ENCODE peak calls at places on chromosomes 16 and 17, in eight cellular contexts. Q, I, M, W, G, B, N and R are unnamed samples.

GRCh38 chr17:4605826-4606225 is 21.5 kb downstream of the SMTNL2 start:
- ATAC-seq in Q (no peak), I (peak), M (no peak), W (no peak), G (no peak), B (no peak), N (peak), R (no peak)

GRCh38 chr17:67751101-67752074 is 33.7 kb downstream of the NOL11 start:
- ATAC-seq in Q (peak), I (no peak), M (peak), W (peak), G (peak), B (peak), N (no peak), R (no peak)

GRCh38 chr17:64504769-64505319 is 1.2 kb downstream of the DDX5 start:
- ATAC-seq in Q (no peak), I (no peak), M (no peak), W (no peak), G (no peak), B (no peak), N (no peak), R (no peak)

GRCh38 chr16:6124136-6124535 is 1026.5 kb upstream of the EEF2KMT start:
- ATAC-seq in Q (no peak), I (no peak), M (peak), W (no peak), G (no peak), B (no peak), N (no peak), R (no peak)

GRCh38 chr16:49350265-49351103 is 23.1 kb upstream of the C16orf78 start:
- ATAC-seq in Q (peak), I (peak), M (peak), W (peak), G (peak), B (peak), N (peak), R (no peak)

GRCh38 chr17:72580321-72581127 is 459.7 kb downstream of the SOX9 start:
- ATAC-seq in Q (peak), I (no peak), M (no peak), W (no peak), G (peak), B (peak), N (peak), R (no peak)

GRCh38 chr16:1379863-1380174 is 28.1 kb downstream of the GNPTG start:
- ATAC-seq in Q (peak), I (no peak), M (peak), W (peak), G (peak), B (peak), N (peak), R (no peak)

GRCh38 chr17:50949128-50950001 is 83.2 kb upstream of the TOB1 start:
- ATAC-seq in Q (peak), I (no peak), M (peak), W (no peak), G (no peak), B (peak), N (no peak), R (no peak)

GRCh38 chr16:88524274-88524972 is 45.8 kb upstream of the ZC3H18 start:
- ATAC-seq in Q (no peak), I (no peak), M (no peak), W (no peak), G (no peak), B (no peak), N (no peak), R (no peak)

GRCh38 chr17:27408891-27409290 is 47.4 kb upstream of the KSR1 start:
- ATAC-seq in Q (no peak), I (peak), M (no peak), W (no peak), G (peak), B (no peak), N (no peak), R (no peak)

GRCh38 chr17:77356109-77356689 is 215.4 kb downstream of the SEC14L1 start:
- ATAC-seq in Q (peak), I (no peak), M (no peak), W (no peak), G (peak), B (peak), N (peak), R (no peak)

GRCh38 chr17:51103451-51103850 is 17.2 kb downstream of the SPAG9 start:
- ATAC-seq in Q (peak), I (no peak), M (no peak), W (no peak), G (no peak), B (no peak), N (no peak), R (no peak)

GRCh38 chr17:35871415-35871814 is 2.7 kb upstream of the HEATR9 start:
- ATAC-seq in Q (peak), I (peak), M (peak), W (peak), G (peak), B (no peak), N (no peak), R (no peak)

GRCh38 chr17:37787055-37787720 is 42.3 kb upstream of the HNF1B start:
- ATAC-seq in Q (peak), I (no peak), M (no peak), W (no peak), G (peak), B (no peak), N (no peak), R (no peak)

GRCh38 chr17:36933174-36934143 is 3.8 kb upstream of the LHX1 start:
- ATAC-seq in Q (no peak), I (no peak), M (no peak), W (no peak), G (no peak), B (no peak), N (no peak), R (no peak)

GRCh38 chr17:49259663-49260010 is 29.1 kb upstream of the PHOSPHO1 start:
- ATAC-seq in Q (peak), I (no peak), M (peak), W (no peak), G (no peak), B (no peak), N (no peak), R (no peak)

GRCh38 chr17:56613131-56613530 is 19.6 kb downstream of the NOG start:
- ATAC-seq in Q (no peak), I (no peak), M (no peak), W (no peak), G (no peak), B (no peak), N (no peak), R (no peak)

GRCh38 chr17:45935710-45936509 is 41.6 kb downstream of the MAPT start:
- ATAC-seq in Q (peak), I (no peak), M (no peak), W (peak), G (no peak), B (no peak), N (no peak), R (no peak)

GRCh38 chr17:6509295-6509771 is 47.0 kb downstream of the PITPNM3 start:
- ATAC-seq in Q (no peak), I (no peak), M (peak), W (peak), G (peak), B (peak), N (no peak), R (no peak)

GRCh38 chr16:88754912-88755744 is 29.9 kb downstream of the PIEZO1 start:
- ATAC-seq in Q (no peak), I (no peak), M (peak), W (no peak), G (no peak), B (peak), N (peak), R (no peak)

GRCh38 chr17:15516150-15516549 is 47.1 kb downstream of the TVP23C start:
- ATAC-seq in Q (no peak), I (no peak), M (no peak), W (no peak), G (no peak), B (no peak), N (no peak), R (no peak)

GRCh38 chr17:73278049-73278464 is 16.4 kb upstream of the CPSF4L start:
- ATAC-seq in Q (peak), I (no peak), M (no peak), W (no peak), G (no peak), B (no peak), N (no peak), R (peak)

GRCh38 chr17:27586203-27586701 is 44.7 kb upstream of the LGALS9 start:
- ATAC-seq in Q (no peak), I (peak), M (peak), W (no peak), G (no peak), B (no peak), N (no peak), R (no peak)

GRCh38 chr16:25838724-25839186 is 147.0 kb downstream of the HS3ST4 start:
- ATAC-seq in Q (peak), I (peak), M (peak), W (peak), G (peak), B (peak), N (peak), R (no peak)

GRCh38 chr16:81437860-81438259 is 6.7 kb upstream of the CMIP start:
- ATAC-seq in Q (no peak), I (peak), M (no peak), W (peak), G (no peak), B (no peak), N (no peak), R (no peak)

GRCh38 chr17:61504697-61505096 is 52.5 kb downstream of the TBX4 start:
- ATAC-seq in Q (peak), I (no peak), M (no peak), W (no peak), G (peak), B (peak), N (no peak), R (no peak)

GRCh38 chr17:34252138-34252889 is 2.8 kb upstream of the CCL2 start:
- ATAC-seq in Q (no peak), I (peak), M (peak), W (peak), G (no peak), B (peak), N (peak), R (peak)

GRCh38 chr17:66386789-66387351 is 84.5 kb downstream of the PRKCA start:
- ATAC-seq in Q (peak), I (no peak), M (no peak), W (no peak), G (no peak), B (no peak), N (no peak), R (no peak)

GRCh38 chr16:52555572-52555971 is 8.6 kb upstream of the TOX3 start:
- ATAC-seq in Q (no peak), I (no peak), M (peak), W (no peak), G (no peak), B (no peak), N (no peak), R (no peak)

GRCh38 chr17:78925234-78925633 is at the start of gene TIMP2:
- ATAC-seq in Q (peak), I (peak), M (peak), W (peak), G (peak), B (peak), N (peak), R (peak)

GRCh38 chr17:58417300-58418092 is at the start of gene RNF43:
- ATAC-seq in Q (peak), I (peak), M (peak), W (peak), G (peak), B (peak), N (peak), R (peak)

GRCh38 chr17:45102856-45103255 is 29.5 kb downstream of the PLCD3 start:
- ATAC-seq in Q (no peak), I (no peak), M (no peak), W (no peak), G (no peak), B (no peak), N (no peak), R (no peak)

GRCh38 chr16:79088971-79089370 is 511.6 kb downstream of the MAF start:
- ATAC-seq in Q (no peak), I (no peak), M (no peak), W (no peak), G (no peak), B (no peak), N (no peak), R (no peak)

GRCh38 chr16:31508706-31509523 is 724 bp upstream of the RUSF1 start:
- ATAC-seq in Q (peak), I (peak), M (no peak), W (peak), G (peak), B (peak), N (no peak), R (peak)

DNA sequence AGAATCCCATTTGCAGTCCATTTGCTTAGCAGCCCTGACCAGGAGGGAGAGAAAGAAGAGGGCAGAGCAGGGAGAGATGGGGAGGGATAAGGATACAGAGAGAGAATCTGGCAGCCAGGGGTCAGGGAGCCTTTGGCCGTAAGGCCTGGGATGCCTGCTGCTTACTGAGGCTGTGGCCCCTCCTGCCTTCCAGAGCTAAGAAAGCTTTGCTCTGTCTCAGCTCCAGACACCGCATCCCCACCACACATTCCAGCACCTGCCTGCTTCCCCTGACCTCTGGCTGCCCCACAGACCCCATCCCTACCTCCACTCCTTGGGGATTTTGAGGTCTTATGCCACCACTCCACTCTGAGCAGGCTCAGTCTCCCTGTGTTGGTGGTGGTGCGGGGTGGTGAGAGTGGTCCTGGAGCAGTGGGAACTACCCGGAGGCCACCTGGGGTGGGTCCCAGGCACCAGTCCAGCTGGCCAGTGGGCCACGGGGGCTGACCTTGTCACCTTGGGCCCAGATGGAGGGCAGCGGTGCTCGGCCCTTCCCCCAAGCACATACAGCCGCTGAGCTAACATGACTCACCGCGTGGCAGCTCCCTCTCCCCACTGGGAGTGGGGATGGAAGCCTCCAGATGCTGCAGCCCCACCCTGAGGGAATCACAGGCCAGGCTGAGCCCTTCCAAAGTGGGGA is 58.3 kb downstream of the RAI1 start:
- ATAC-seq in Q (peak), I (peak), M (no peak), W (peak), G (peak), B (peak), N (no peak), R (peak)
- TF ChIP-seq POLR2AphosphoS5 in Q (no peak), I (no peak), M (no peak), W (no peak), G (no peak), B (no peak), N (no peak), R (no peak)

GRCh38 chr16:11639925-11640899 is 28.0 kb upstream of the SNN start:
- ATAC-seq in Q (peak), I (peak), M (no peak), W (peak), G (peak), B (peak), N (peak), R (peak)
- TF ChIP-seq POLR2AphosphoS5 in Q (no peak), I (peak), M (no peak), W (no peak), G (no peak), B (no peak), N (no peak), R (peak)

GRCh38 chr16:69077251-69077650 is 28.2 kb upstream of the HAS3 start:
- ATAC-seq in Q (no peak), I (no peak), M (no peak), W (no peak), G (peak), B (peak), N (no peak), R (no peak)

GRCh38 chr16:69072640-69072974 is 32.8 kb upstream of the HAS3 start:
- ATAC-seq in Q (no peak), I (no peak), M (no peak), W (no peak), G (no peak), B (no peak), N (no peak), R (no peak)

GRCh38 chr16:69069504-69069903 is 35.9 kb upstream of the HAS3 start:
- ATAC-seq in Q (no peak), I (no peak), M (no peak), W (no peak), G (peak), B (no peak), N (no peak), R (no peak)

GRCh38 chr16:69071036-69071435 is 34.4 kb upstream of the HAS3 start:
- ATAC-seq in Q (no peak), I (no peak), M (no peak), W (no peak), G (no peak), B (no peak), N (no peak), R (no peak)

DNA sequence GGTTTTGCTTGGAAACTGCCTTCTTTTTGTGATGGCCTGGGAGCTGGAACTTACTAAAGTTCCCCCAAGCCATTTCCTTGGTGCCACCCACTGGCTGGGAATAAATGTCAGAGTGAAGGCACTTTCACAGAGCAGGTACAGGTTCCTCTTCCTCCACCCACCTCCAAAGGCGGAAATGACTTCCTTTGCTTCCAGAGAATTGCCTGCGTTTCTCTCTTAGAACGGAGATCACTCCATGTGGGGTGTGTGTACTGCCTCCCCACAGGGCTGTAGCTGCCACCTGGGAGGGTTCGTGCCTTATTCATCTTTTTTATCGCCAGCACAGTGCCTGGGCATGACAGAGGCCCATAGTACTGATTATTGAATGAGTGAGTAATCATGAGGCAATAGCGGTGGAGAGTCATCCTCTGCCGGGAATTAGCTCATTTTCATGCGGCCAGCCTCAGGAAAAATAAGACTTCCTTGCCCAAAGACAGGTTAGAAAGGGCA is 32.2 kb upstream of the HAS3 start:
- ATAC-seq in Q (no peak), I (peak), M (no peak), W (no peak), G (peak), B (peak), N (no peak), R (no peak)
- TF ChIP-seq POLR2AphosphoS5 in Q (no peak), I (peak), M (no peak), W (no peak), G (peak), B (no peak), N (no peak), R (no peak)

GRCh38 chr17:32461498-32461852 is 17.2 kb downstream of the PSMD11 start:
- ATAC-seq in Q (no peak), I (no peak), M (no peak), W (peak), G (peak), B (peak), N (peak), R (no peak)

GRCh38 chr17:32467949-32468348 is 18.8 kb upstream of the CDK5R1 start:
- ATAC-seq in Q (no peak), I (no peak), M (no peak), W (no peak), G (no peak), B (no peak), N (no peak), R (no peak)

GRCh38 chr17:32460054-32460453 is 15.7 kb downstream of the PSMD11 start:
- ATAC-seq in Q (no peak), I (no peak), M (no peak), W (no peak), G (no peak), B (no peak), N (no peak), R (no peak)

GRCh38 chr17:32461853-32462617 is 17.7 kb downstream of the PSMD11 start:
- ATAC-seq in Q (peak), I (peak), M (peak), W (peak), G (peak), B (peak), N (peak), R (no peak)

DNA sequence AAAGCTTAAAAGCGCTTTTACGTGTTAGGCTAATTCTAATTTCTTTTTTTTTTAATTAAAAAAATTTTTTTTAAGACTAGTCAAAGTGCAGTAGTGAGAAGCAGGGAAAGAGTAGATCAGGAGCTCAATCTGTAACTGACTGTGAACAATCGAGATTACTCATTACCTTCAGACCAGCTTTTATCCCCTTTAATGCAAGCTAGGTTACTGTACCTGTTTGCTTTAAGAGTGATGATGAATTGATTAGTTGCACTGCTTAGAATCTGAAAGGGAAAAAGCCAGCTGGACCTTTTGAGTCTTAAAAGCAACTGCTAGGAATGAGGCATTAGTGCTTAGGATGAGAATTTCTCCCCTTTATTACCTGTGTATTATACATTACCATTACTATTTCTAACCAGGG is 19.0 kb downstream of the PSMD11 start:
- ATAC-seq in Q (no peak), I (no peak), M (no peak), W (no peak), G (no peak), B (no peak), N (no peak), R (no peak)
- TF ChIP-seq POLR2AphosphoS5 in Q (no peak), I (no peak), M (no peak), W (no peak), G (no peak), B (no peak), N (no peak), R (no peak)